ENCODE peak calls at places on chromosomes 5 and 9, in seven cellular contexts. F, V, Q, X, E, Y and W are unnamed samples.

GRCh38 chr9:114216081-114216480 is 60.7 kb downstream of the COL27A1 start:
- DNase-seq in F (no peak), V (no peak), Q (no peak), X (no peak), E (peak; percentile 45), Y (no peak), W (no peak)

GRCh38 chr9:86275962-86276361 is 6.4 kb downstream of the ISCA1 start:
- DNase-seq in F (peak; percentile 25), V (no peak), Q (no peak), X (no peak), E (no peak), Y (no peak), W (peak; percentile 22)

GRCh38 chr9:81588148-81588874 is 101.0 kb downstream of the TLE1 start:
- DNase-seq in F (peak; percentile 82), V (no peak), Q (no peak), X (no peak), E (peak; percentile 74), Y (peak; percentile 59), W (no peak)

GRCh38 chr9:2722715-2723114 is 5.4 kb downstream of the KCNV2 start:
- DNase-seq in F (no peak), V (peak; percentile 40), Q (no peak), X (no peak), E (peak; percentile 59), Y (no peak), W (peak; percentile 65)

GRCh38 chr9:1311462-1312042 is 261.4 kb downstream of the DMRT2 start:
- DNase-seq in F (no peak), V (no peak), Q (no peak), X (no peak), E (no peak), Y (no peak), W (no peak)

GRCh38 chr9:88969646-88970373 is 21.5 kb upstream of the S1PR3 start:
- DNase-seq in F (no peak), V (no peak), Q (no peak), X (no peak), E (no peak), Y (peak; percentile 11), W (no peak)

GRCh38 chr5:171437286-171437821 is 17.9 kb downstream of the FGF18 start:
- DNase-seq in F (no peak), V (peak; percentile 53), Q (no peak), X (no peak), E (no peak), Y (peak; percentile 79), W (peak; percentile 66)

GRCh38 chr5:140632366-140633080 is 452 bp downstream of the CD14 start:
- DNase-seq in F (no peak), V (no peak), Q (no peak), X (no peak), E (peak; percentile 54), Y (peak; percentile 65), W (no peak)

GRCh38 chr5:28344803-28345433 is 1306.5 kb upstream of the CDH9 start:
- DNase-seq in F (peak; percentile 34), V (peak; percentile 29), Q (no peak), X (peak; percentile 49), E (no peak), Y (peak; percentile 69), W (peak; percentile 85)

GRCh38 chr5:120457839-120458507 is 6.1 kb upstream of the PRR16 start:
- DNase-seq in F (peak; percentile 63), V (peak; percentile 80), Q (peak; percentile 82), X (no peak), E (peak; percentile 29), Y (peak; percentile 75), W (peak; percentile 64)

GRCh38 chr5:132195727-132196126 is 31.9 kb downstream of the P4HA2 start:
- DNase-seq in F (no peak), V (no peak), Q (peak; percentile 17), X (no peak), E (no peak), Y (no peak), W (no peak)

GRCh38 chr9:133703571-133704399 is 34.4 kb downstream of the SARDH start:
- DNase-seq in F (no peak), V (no peak), Q (no peak), X (no peak), E (no peak), Y (no peak), W (no peak)

GRCh38 chr9:99385814-99386279 is 163.8 kb downstream of the SEC61B start:
- DNase-seq in F (peak; percentile 91), V (no peak), Q (no peak), X (no peak), E (peak; percentile 52), Y (peak; percentile 18), W (no peak)

GRCh38 chr5:40204157-40204556 is 475.6 kb upstream of the PTGER4 start:
- DNase-seq in F (no peak), V (no peak), Q (no peak), X (no peak), E (no peak), Y (no peak), W (no peak)

GRCh38 chr9:110101531-110102161 is 106.3 kb downstream of the C9orf152 start:
- DNase-seq in F (peak; percentile 75), V (no peak), Q (no peak), X (no peak), E (peak; percentile 83), Y (no peak), W (no peak)

GRCh38 chr5:102857090-102857818 is 102.1 kb downstream of the PAM start:
- DNase-seq in F (no peak), V (no peak), Q (no peak), X (no peak), E (no peak), Y (no peak), W (no peak)

GRCh38 chr5:139390639-139391569 is 1.2 kb upstream of the MZB1 start:
- DNase-seq in F (no peak), V (no peak), Q (no peak), X (no peak), E (no peak), Y (no peak), W (no peak)

GRCh38 chr5:148858106-148858505 is 31.7 kb downstream of the ADRB2 start:
- DNase-seq in F (no peak), V (no peak), Q (no peak), X (no peak), E (no peak), Y (peak; percentile 96), W (no peak)

GRCh38 chr9:110746211-110746930 is 77.8 kb downstream of the MUSK start:
- DNase-seq in F (no peak), V (no peak), Q (no peak), X (no peak), E (no peak), Y (no peak), W (no peak)

GRCh38 chr5:5474961-5475360 is 52.5 kb downstream of the ICE1 start:
- DNase-seq in F (no peak), V (no peak), Q (no peak), X (no peak), E (no peak), Y (no peak), W (no peak)

GRCh38 chr9:137318976-137319375 is 16.9 kb upstream of the NRARP start:
- DNase-seq in F (peak; percentile 53), V (peak; percentile 74), Q (peak; percentile 67), X (no peak), E (peak; percentile 5), Y (peak; percentile 62), W (no peak)
- H2BK120ac ChIP-seq in F (no peak overlapping the region), V (no peak overlapping the region), Q (no peak overlapping the region), X (peak overlapping the region; percentile 100), E (no peak overlapping the region), Y (no peak overlapping the region), W (no peak overlapping the region)

GRCh38 chr9:97876061-97876460 is 23.0 kb downstream of the FOXE1 start:
- DNase-seq in F (no peak), V (no peak), Q (no peak), X (no peak), E (no peak), Y (no peak), W (no peak)

GRCh38 chr9:97873410-97873809 is 20.4 kb downstream of the FOXE1 start:
- DNase-seq in F (no peak), V (peak; percentile 66), Q (peak; percentile 44), X (no peak), E (no peak), Y (no peak), W (no peak)

GRCh38 chr9:97874617-97875016 is 21.6 kb downstream of the FOXE1 start:
- DNase-seq in F (no peak), V (no peak), Q (peak; percentile 37), X (no peak), E (no peak), Y (no peak), W (no peak)

GRCh38 chr9:97873877-97874276 is 20.9 kb downstream of the FOXE1 start:
- DNase-seq in F (no peak), V (no peak), Q (peak; percentile 35), X (no peak), E (peak; percentile 10), Y (no peak), W (no peak)

GRCh38 chr9:97875111-97875510 is 22.1 kb downstream of the FOXE1 start:
- DNase-seq in F (no peak), V (no peak), Q (no peak), X (no peak), E (no peak), Y (no peak), W (no peak)
- H3K4ac ChIP-seq in F (no peak overlapping the region), V (no peak overlapping the region), Q (no peak overlapping the region), X (no peak overlapping the region), E (peak overlapping the region; percentile 35), Y (no peak overlapping the region), W (no peak overlapping the region)

DNA sequence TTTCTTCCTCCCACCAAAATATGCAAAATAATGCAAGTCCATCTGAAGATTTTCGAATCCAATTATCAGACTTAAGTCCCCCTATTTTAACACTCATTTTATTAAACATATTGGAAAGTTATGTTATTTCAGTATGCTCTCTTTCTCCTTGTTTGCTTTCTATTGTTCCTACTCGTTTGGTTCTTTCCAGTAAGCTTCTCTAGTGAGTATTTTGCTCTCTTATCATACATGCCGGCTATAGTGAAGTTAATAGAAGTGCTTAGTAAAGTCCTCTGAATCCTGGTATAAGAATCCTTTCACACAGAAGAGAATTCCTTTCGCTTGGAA is 496 bp downstream of the ALDH1A1 start:
- DNase-seq in F (no peak), V (no peak), Q (no peak), X (no peak), E (no peak), Y (no peak), W (no peak)
- H4K8ac ChIP-seq in F (no peak overlapping the region), V (no peak overlapping the region), Q (no peak overlapping the region), X (no peak overlapping the region), E (no peak overlapping the region), Y (no peak overlapping the region), W (no peak overlapping the region)

DNA sequence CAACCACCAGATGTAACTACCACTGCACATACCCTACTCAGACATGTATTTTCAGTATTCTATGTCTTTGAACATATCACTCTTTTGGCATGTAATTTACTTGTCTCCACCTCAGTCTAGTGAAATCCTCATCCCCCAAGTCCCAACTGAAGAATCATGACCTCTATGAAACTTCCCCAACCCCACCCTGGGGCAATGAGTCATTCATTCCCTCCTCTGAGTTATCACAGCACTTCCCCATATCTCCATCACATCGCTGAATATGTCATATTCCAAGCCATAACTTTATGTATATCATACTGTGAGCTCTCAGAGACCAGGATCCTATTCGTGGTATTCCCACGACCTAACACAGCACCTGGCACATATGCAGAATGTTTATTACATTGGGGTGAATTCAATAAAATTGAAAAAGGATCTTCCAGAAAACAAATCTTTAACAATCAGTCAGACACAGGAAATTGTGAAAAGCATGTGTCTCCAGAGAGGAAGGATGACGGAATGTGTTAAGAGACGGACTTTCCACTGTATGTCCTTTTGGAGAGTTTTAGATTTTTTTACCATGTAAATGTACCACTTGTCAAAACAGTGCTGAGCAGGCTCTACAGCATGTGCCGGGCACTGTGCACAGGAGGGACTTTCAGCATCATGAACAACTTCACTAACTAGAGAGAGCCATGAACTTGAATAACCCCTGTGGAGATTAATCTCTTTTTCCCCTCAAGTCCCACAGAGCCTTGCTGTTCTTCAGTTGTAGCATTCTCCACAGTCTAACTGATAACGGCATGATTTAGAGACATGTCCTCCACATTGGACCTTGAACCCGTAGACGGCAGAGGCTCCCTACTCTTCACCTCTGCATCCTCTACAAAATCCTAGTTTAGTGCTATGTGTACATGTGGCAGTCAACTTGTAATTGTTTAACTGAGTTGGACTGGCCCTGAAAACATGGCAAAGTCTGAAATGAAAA is 213.5 kb downstream of the GLIS3 start:
- DNase-seq in F (peak; percentile 78), V (no peak), Q (no peak), X (no peak), E (peak; percentile 43), Y (peak; percentile 74), W (no peak)
- H2BK120ac ChIP-seq in F (peak overlapping the region; percentile 56), V (no peak overlapping the region), Q (no peak overlapping the region), X (no peak overlapping the region), E (peak overlapping the region; percentile 53), Y (no peak overlapping the region), W (no peak overlapping the region)